ENCODE peak calls at places on chromosomes 6 and 20, in six cellular contexts. N is stimulated activated CD8-positive, alpha-beta memory T cell treated with anti-CD3 and anti-CD28 coated beads, Interleukin-4, amount 100 ng/mL, for 1 hour; X is astrocyte of the spinal cord; I is adipocyte; R is bronchial epithelial cell; J is IMR-90. V is an unnamed sample.
A peak's percentile ranks its signal among the peaks of the same experiment; 100 is the strongest.

GRCh38 chr6:34284563-34285545 is 36.0 kb upstream of the SMIM29 start:
- DNase-seq in J (peak; percentile 73), R (no peak), I (peak; percentile 73), X (peak; percentile 88), N (no peak), V (peak; percentile 81)

GRCh38 chr6:159440907-159441703 is 251.9 kb downstream of the SOD2 start:
- DNase-seq in I (no peak), J (no peak), R (no peak), X (no peak), N (no peak), V (no peak)

GRCh38 chr6:43267619-43268347 is 24.5 kb downstream of the TTBK1 start:
- DNase-seq in I (no peak), N (no peak), J (no peak), R (no peak), X (no peak), V (no peak)

GRCh38 chr6:32115623-32116022 is 6.5 kb upstream of the TNXB start:
- DNase-seq in J (no peak), I (no peak), X (no peak), N (no peak), R (no peak), V (no peak)

GRCh38 chr6:8556370-8557018 is 121.1 kb upstream of the SLC35B3 start:
- DNase-seq in J (peak; percentile 2), R (peak; percentile 97), N (no peak), I (peak; percentile 79), X (peak; percentile 55), V (peak; percentile 18)

GRCh38 chr20:49914310-49915117 is 815 bp downstream of the SPATA2 start:
- DNase-seq in N (no peak), I (peak; percentile 56), J (no peak), R (peak; percentile 45), X (no peak), V (no peak)

GRCh38 chr6:11423667-11424066 is 113.9 kb upstream of the TMEM170B start:
- DNase-seq in N (no peak), X (no peak), I (no peak), J (no peak), R (peak; percentile 95), V (no peak)

GRCh38 chr6:56772737-56773184 is 130.1 kb upstream of the DST start:
- DNase-seq in X (peak; percentile 91), R (peak; percentile 92), J (peak; percentile 93), N (no peak), I (peak; percentile 71), V (peak; percentile 70)

GRCh38 chr20:50895111-50895830 is 36.0 kb downstream of the ADNP start:
- DNase-seq in X (no peak), R (no peak), N (no peak), J (peak; percentile 72), I (no peak), V (no peak)